ENCODE peak calls at places on chromosomes 1 and 21, in nine cellular contexts. M, Q, N, J, C, W, Y, K and D are unnamed samples.

GRCh38 chr1:228782662-228783414 is 47.6 kb downstream of the RHOU start:
- DNase-seq in M (no peak), Q (no peak), N (no peak), J (no peak), C (no peak), W (no peak), Y (peak; percentile 28), K (no peak), D (peak; percentile 37)

GRCh38 chr1:50930965-50931737 is 28.9 kb downstream of the FAF1 start:
- DNase-seq in M (peak; percentile 31), Q (peak; percentile 18), N (no peak), J (no peak), C (no peak), W (peak; percentile 62), Y (no peak), K (no peak), D (no peak)

GRCh38 chr1:240366636-240367035 is 245.3 kb downstream of the GREM2 start:
- DNase-seq in M (no peak), Q (no peak), N (no peak), J (no peak), C (no peak), W (no peak), Y (no peak), K (no peak), D (no peak)

GRCh38 chr1:218459450-218459849 is 114.3 kb downstream of the TGFB2 start:
- DNase-seq in M (no peak), Q (no peak), N (no peak), J (peak; percentile 31), C (no peak), W (peak; percentile 37), Y (no peak), K (no peak), D (no peak)

GRCh38 chr1:184994301-184994700 is 20.0 kb upstream of the NIBAN1 start:
- DNase-seq in M (no peak), Q (no peak), N (no peak), J (no peak), C (no peak), W (no peak), Y (no peak), K (no peak), D (no peak)

GRCh38 chr1:12083766-12084165 is 20.7 kb downstream of the TNFRSF8 start:
- DNase-seq in M (no peak), Q (no peak), N (no peak), J (no peak), C (peak; percentile 45), W (no peak), Y (no peak), K (no peak), D (no peak)

GRCh38 chr1:91624331-91624730 is 123.7 kb downstream of the CDC7 start:
- DNase-seq in M (no peak), Q (no peak), N (no peak), J (no peak), C (no peak), W (no peak), Y (no peak), K (no peak), D (no peak)

GRCh38 chr1:162364498-162364897 is 12.2 kb downstream of the SPATA46 start:
- DNase-seq in M (no peak), Q (no peak), N (no peak), J (no peak), C (no peak), W (no peak), Y (no peak), K (no peak), D (no peak)

GRCh38 chr1:223208164-223209075 is 65.4 kb upstream of the TLR5 start:
- DNase-seq in M (no peak), Q (no peak), N (no peak), J (no peak), C (no peak), W (no peak), Y (no peak), K (no peak), D (no peak)

GRCh38 chr1:41391834-41392527 is 30.7 kb downstream of the FOXO6 start:
- DNase-seq in M (no peak), Q (no peak), N (no peak), J (no peak), C (no peak), W (no peak), Y (no peak), K (no peak), D (no peak)

GRCh38 chr1:103459385-103459784 is 66.1 kb upstream of the RNPC3 start:
- DNase-seq in M (no peak), Q (no peak), N (no peak), J (no peak), C (no peak), W (no peak), Y (no peak), K (no peak), D (no peak)

GRCh38 chr21:15986277-15986676 is 256.5 kb downstream of the USP25 start:
- DNase-seq in M (peak; percentile 22), Q (no peak), N (no peak), J (no peak), C (no peak), W (no peak), Y (no peak), K (no peak), D (no peak)

GRCh38 chr1:47229884-47230691 is 1.9 kb downstream of the TAL1 start:
- DNase-seq in M (no peak), Q (no peak), N (no peak), J (no peak), C (no peak), W (no peak), Y (no peak), K (no peak), D (no peak)

GRCh38 chr1:47230692-47231313 is 1.2 kb downstream of the TAL1 start:
- DNase-seq in M (no peak), Q (no peak), N (no peak), J (no peak), C (no peak), W (no peak), Y (no peak), K (no peak), D (no peak)

GRCh38 chr1:47233165-47233564 is 1.1 kb upstream of the TAL1 start:
- DNase-seq in M (no peak), Q (no peak), N (no peak), J (no peak), C (no peak), W (no peak), Y (no peak), K (no peak), D (no peak)

GRCh38 chr1:47231314-47232186 is 475 bp downstream of the TAL1 start:
- DNase-seq in M (peak; percentile 14), Q (peak; percentile 5), N (no peak), J (no peak), C (no peak), W (peak; percentile 75), Y (no peak), K (no peak), D (no peak)

GRCh38 chr1:47232187-47232874 is at the start of gene TAL1:
- DNase-seq in M (no peak), Q (no peak), N (no peak), J (no peak), C (no peak), W (peak; percentile 53), Y (no peak), K (no peak), D (no peak)
- H3K4me3 ChIP-seq in M (no peak within 1 kb of the TSS), Q (no peak within 1 kb of the TSS), N (no peak within 1 kb of the TSS), J (peak within 1 kb of the TSS; percentile 10), C (peak within 1 kb of the TSS; percentile 22), W (peak within 1 kb of the TSS; percentile 36), Y (peak within 1 kb of the TSS; percentile 49), K (no peak within 1 kb of the TSS), D (peak within 1 kb of the TSS; percentile 41)

DNA sequence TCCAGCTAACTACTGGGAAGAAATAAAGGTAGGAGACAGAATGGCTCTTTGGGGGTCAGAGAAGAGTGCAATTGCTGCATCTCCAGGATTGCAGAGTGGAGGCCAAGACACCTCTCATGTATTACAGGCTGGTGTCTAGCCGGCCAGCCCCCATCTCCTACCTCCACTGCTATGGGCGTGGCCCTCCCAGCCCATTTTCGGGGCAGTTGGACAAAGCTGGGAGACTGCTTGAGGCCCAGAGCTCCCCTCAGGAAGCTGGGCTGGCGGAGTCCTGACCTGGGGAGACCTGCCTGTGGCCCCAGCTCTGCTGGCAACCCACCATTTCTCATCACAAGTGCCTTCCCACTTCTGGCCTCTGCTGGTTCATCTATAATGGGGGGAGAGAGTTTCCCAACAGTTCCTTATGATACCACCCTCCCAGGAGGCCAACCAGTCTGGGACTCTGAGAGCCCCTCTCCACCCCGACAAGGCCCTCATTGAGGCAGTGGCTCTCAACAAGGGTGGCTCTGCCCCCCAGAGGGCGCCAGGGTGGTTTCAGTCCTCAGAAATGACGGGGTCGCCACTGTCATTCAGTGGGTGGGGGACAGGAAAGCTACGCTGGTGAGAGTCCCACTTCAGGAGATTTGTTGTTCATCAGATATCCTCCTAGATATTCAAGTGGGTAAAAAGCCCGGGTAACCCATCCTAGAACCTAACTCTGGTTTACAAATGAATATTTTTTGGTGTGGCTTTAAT is 11.5 kb downstream of the RAP1GAP start:
- DNase-seq in M (no peak), Q (no peak), N (no peak), J (no peak), C (no peak), W (no peak), Y (no peak), K (no peak), D (no peak)
- TF ChIP-seq CTCF in M (peak; percentile 26), Q (no peak), N (peak; percentile 1), J (no peak), C (no peak), W (peak; percentile 8), Y (no peak), K (peak; percentile 5), D (no peak)

GRCh38 chr1:15863156-15863901 is 15.8 kb downstream of the SPEN start:
- DNase-seq in M (no peak), Q (no peak), N (no peak), J (no peak), C (no peak), W (no peak), Y (no peak), K (no peak), D (no peak)
- H3K4me3 ChIP-seq in M (no peak overlapping the region), Q (no peak overlapping the region), N (no peak overlapping the region), J (no peak overlapping the region), C (no peak overlapping the region), W (no peak overlapping the region), Y (no peak overlapping the region), K (no peak overlapping the region), D (no peak overlapping the region)

GRCh38 chr1:22500058-22500457 is 48.4 kb downstream of the ZBTB40 start:
- DNase-seq in M (no peak), Q (no peak), N (no peak), J (no peak), C (no peak), W (no peak), Y (no peak), K (no peak), D (no peak)
- TF ChIP-seq CTCF in M (no peak), Q (no peak), N (no peak), J (no peak), C (no peak), W (no peak), Y (no peak), K (no peak), D (peak; percentile 5)

DNA sequence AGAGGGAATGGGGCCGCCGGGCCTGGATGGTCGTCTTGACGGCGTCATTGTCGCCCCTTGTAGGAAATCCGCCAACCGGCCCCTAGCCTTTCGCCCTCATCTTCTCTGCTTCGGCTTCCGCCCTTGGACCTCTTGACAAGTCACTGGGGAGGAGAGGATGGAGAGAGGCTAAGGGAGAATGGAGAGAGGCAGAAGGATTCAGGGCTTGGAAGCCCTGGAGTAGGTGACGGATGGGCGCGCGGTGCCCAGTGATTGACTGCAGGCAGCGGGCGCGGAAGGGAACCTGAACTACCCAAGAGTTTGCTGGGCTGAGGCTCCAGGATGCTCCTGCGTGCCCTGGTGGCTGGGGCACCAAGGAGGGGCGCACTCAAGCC is 651 bp downstream of the PDE4B start:
- DNase-seq in M (no peak), Q (no peak), N (no peak), J (no peak), C (no peak), W (no peak), Y (no peak), K (no peak), D (no peak)
- H3K4me3 ChIP-seq in M (peak overlapping the region; percentile 53), Q (no peak overlapping the region), N (peak overlapping the region; percentile 38), J (no peak overlapping the region), C (peak overlapping the region; percentile 71), W (no peak overlapping the region), Y (peak overlapping the region; percentile 51), K (peak overlapping the region; percentile 55), D (no peak overlapping the region)